ENCODE peak calls at places on chromosomes 4 and X, in four cellular contexts. W is HFF-Myc; V is GM20000; K is CD4-positive, alpha-beta T cell. L is an unnamed sample.

GRCh38 chr4:11011249-11011648 is 326.7 kb upstream of the CLNK start:
- DNase-seq in W (no peak), V (no peak), K (no peak), L (no peak)

GRCh38 chrX:2917767-2918166 is 11.4 kb downstream of the ARSD start:
- DNase-seq in W (no peak), V (no peak), K (no peak), L (no peak)

GRCh38 chrX:118847676-118848075 is 24.1 kb downstream of the ZCCHC12 start:
- DNase-seq in W (peak), V (peak), K (no peak), L (peak)

GRCh38 chr4:29711226-29711625 is 1008.9 kb upstream of the PCDH7 start:
- DNase-seq in W (no peak), V (no peak), K (no peak), L (peak)

GRCh38 chrX:50860518-50860917 is 46.5 kb upstream of the SHROOM4 start:
- DNase-seq in W (no peak), V (no peak), K (no peak), L (no peak)

GRCh38 chr4:3302164-3302785 is 9.5 kb downstream of the RGS12 start:
- DNase-seq in W (no peak), V (peak), K (peak), L (no peak)

GRCh38 chr4:40826821-40827220 is 77.1 kb downstream of the NSUN7 start:
- DNase-seq in W (no peak), V (no peak), K (no peak), L (no peak)

GRCh38 chr4:33086351-33086900 is 2366.3 kb downstream of the PCDH7 start:
- DNase-seq in W (no peak), V (no peak), K (no peak), L (no peak)

GRCh38 chrX:56978172-56978571 is 17.2 kb downstream of the SPIN3 start:
- DNase-seq in W (no peak), V (peak), K (peak), L (peak)

GRCh38 chrX:130118396-130118795 is 8.1 kb upstream of the ELF4 start:
- DNase-seq in W (peak), V (no peak), K (no peak), L (peak)

GRCh38 chrX:74242050-74242449 is 61.9 kb upstream of the ZCCHC13 start:
- DNase-seq in W (peak), V (no peak), K (no peak), L (peak)

GRCh38 chrX:67555578-67556203 is 11.9 kb downstream of the AR start:
- DNase-seq in W (no peak), V (no peak), K (no peak), L (peak)

GRCh38 chr4:146521543-146522097 is at the start of gene SLC10A7:
- DNase-seq in W (no peak), V (peak), K (peak), L (peak)

GRCh38 chr4:73053076-73053475 is 16.4 kb downstream of the COX18 start:
- DNase-seq in W (no peak), V (no peak), K (no peak), L (peak)

GRCh38 chrX:63503541-63503940 is 152.4 kb upstream of the SPIN4 start:
- DNase-seq in W (no peak), V (no peak), K (no peak), L (peak)

GRCh38 chr4:18611008-18611407 is 589.5 kb upstream of the LCORL start:
- DNase-seq in W (no peak), V (no peak), K (no peak), L (no peak)

GRCh38 chr4:40915318-40916217 is 165.8 kb downstream of the NSUN7 start:
- DNase-seq in W (no peak), V (no peak), K (no peak), L (peak)

GRCh38 chr4:99563310-99564186 is at the start of gene TRMT10A:
- DNase-seq in W (peak), V (peak), K (peak), L (peak)
- TF ChIP-seq CTCF in W (no peak), V (no peak), K (no peak), L (no peak)

GRCh38 chr4:44422912-44423311 is 25.7 kb downstream of the KCTD8 start:
- DNase-seq in W (no peak), V (no peak), K (no peak), L (no peak)

GRCh38 chr4:44421330-44421729 is 27.3 kb downstream of the KCTD8 start:
- DNase-seq in W (no peak), V (no peak), K (no peak), L (no peak)

DNA sequence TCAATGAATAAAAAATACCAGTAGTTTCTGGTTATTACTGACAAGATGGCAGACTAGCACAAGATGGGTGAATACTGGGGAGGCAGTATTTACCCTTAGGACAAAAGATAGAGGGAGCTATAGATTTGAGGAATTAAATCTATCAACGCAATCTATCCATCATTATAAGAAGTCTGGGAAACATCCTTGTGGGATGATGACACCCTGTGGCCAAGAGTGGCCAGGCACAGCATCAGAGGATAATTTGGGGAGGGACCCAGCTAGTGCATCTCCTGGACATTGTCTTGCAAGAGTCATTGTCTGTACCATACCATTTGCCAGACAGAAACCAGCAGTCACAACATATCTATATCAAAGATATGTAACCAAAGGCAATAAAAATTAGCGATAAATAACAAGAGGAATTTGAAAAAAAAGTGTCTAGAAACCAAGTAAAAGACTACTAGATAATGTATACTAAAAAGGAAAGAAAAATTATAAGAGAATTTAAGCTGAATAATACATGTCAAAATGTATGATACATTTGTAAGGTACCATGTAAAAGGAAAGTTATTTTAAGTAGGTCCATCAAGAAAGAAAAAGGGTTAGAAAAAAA is 22.9 kb downstream of the KCTD8 start:
- DNase-seq in W (no peak), V (no peak), K (no peak), L (peak)
- TF ChIP-seq CTCF in W (no peak), V (no peak), K (no peak), L (peak)

GRCh38 chr4:128068927-128069326 is 7.8 kb downstream of the LARP1B start:
- DNase-seq in W (no peak), V (no peak), K (no peak), L (peak)
- TF ChIP-seq CTCF in W (peak), V (no peak), K (no peak), L (peak)

GRCh38 chr4:5749568-5749967 is 38.6 kb downstream of the EVC start:
- DNase-seq in W (no peak), V (no peak), K (no peak), L (no peak)

GRCh38 chr4:5746829-5747745 is 36.1 kb downstream of the EVC start:
- DNase-seq in W (peak), V (no peak), K (no peak), L (peak)

GRCh38 chr4:5746250-5746649 is 35.2 kb downstream of the EVC start:
- DNase-seq in W (no peak), V (no peak), K (no peak), L (no peak)

GRCh38 chr4:5750052-5750950 is 39.3 kb downstream of the EVC start:
- DNase-seq in W (peak), V (no peak), K (no peak), L (peak)

GRCh38 chr4:5747746-5748365 is 36.9 kb downstream of the EVC start:
- DNase-seq in W (peak), V (no peak), K (no peak), L (peak)
- TF ChIP-seq CTCF in W (no peak), V (no peak), K (no peak), L (no peak)

GRCh38 chrX:108537005-108537404 is 97.4 kb downstream of the COL4A5 start:
- DNase-seq in W (no peak), V (peak), K (no peak), L (peak)

DNA sequence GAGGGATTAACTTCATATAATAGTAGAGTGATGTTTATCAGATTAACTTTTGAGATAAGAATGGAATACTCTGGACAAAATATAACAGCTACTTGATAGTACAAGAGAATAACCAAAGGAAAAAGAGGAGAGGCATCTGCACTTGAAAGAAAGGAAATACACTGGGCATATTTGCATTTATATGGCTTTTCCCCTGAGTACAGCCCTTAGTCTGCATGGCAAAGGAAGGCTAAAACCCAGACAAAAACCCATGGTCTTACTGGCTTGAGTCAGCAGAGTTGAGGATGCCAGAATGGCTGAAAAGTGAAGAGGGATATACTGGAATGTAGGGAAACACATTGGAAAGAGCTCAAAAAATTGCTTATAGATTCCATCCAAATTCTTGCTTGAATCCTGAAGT is 101.6 kb downstream of the COL4A5 start:
- DNase-seq in W (no peak), V (no peak), K (no peak), L (no peak)
- TF ChIP-seq CTCF in W (no peak), V (no peak), K (no peak), L (no peak)

GRCh38 chr4:7187691-7188090 is 4.6 kb upstream of the SORCS2 start:
- DNase-seq in W (no peak), V (no peak), K (no peak), L (no peak)

GRCh38 chr4:7187297-7187592 is 5.1 kb upstream of the SORCS2 start:
- DNase-seq in W (no peak), V (no peak), K (no peak), L (no peak)

GRCh38 chr4:7185487-7186030 is 6.8 kb upstream of the SORCS2 start:
- DNase-seq in W (no peak), V (no peak), K (no peak), L (no peak)

GRCh38 chr4:7186516-7187296 is 5.6 kb upstream of the SORCS2 start:
- DNase-seq in W (no peak), V (no peak), K (no peak), L (no peak)

DNA sequence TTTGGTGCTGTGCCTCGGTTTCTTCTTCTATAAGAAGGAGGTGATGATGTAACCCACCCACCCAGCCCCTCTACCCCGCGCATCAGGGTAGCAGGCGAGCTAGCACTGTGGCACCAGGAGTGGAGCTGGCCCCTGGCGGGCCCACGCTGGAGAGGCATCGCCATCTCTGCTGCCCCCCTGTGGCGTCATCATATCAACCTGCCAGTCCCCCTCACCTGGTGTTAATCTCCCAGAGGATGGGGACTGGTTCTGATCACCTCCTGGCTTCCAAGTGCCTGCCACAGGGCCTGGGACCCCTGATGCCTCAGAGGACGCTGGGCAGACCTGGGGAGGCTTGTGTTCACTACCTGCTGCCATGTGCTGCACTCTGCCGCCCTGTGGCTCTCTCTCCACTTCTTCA is 6.3 kb upstream of the SORCS2 start:
- DNase-seq in W (no peak), V (no peak), K (no peak), L (no peak)
- TF ChIP-seq CTCF in W (peak), V (no peak), K (no peak), L (peak)